ENCODE peak calls at places on chromosomes 13 and 19, in four cellular contexts. R, L, G and M are unnamed samples.

GRCh38 chr19:6227156-6227940 is 52.4 kb downstream of the MLLT1 start:
- DNase-seq in G (no peak), R (no peak), L (no peak), M (no peak)

GRCh38 chr13:111926501-111927180 is 140.3 kb upstream of the SOX1 start:
- DNase-seq in G (no peak), R (no peak), L (no peak), M (no peak)

GRCh38 chr13:71699342-71699741 is 167.7 kb downstream of the DACH1 start:
- DNase-seq in R (no peak), G (no peak), L (no peak), M (no peak)

GRCh38 chr13:50153401-50153800 is 138.2 kb downstream of the KCNRG start:
- DNase-seq in G (no peak), R (no peak), L (no peak), M (no peak)

GRCh38 chr19:47469719-47470118 is 2.0 kb downstream of the SLC8A2 start:
- DNase-seq in G (no peak), R (no peak), L (no peak), M (no peak)

GRCh38 chr19:46599716-46600392 is 1.3 kb upstream of the CALM3 start:
- DNase-seq in R (no peak), G (no peak), L (no peak), M (no peak)

GRCh38 chr19:15945301-15945700 is 3.5 kb upstream of the OR10H4 start:
- DNase-seq in L (no peak), R (no peak), G (no peak), M (no peak)

GRCh38 chr19:8673281-8673891 is 25.2 kb downstream of the ACTL9 start:
- DNase-seq in G (no peak), L (no peak), R (no peak), M (no peak)

GRCh38 chr13:91078093-91078679 is 269.3 kb upstream of the MIR17HG start:
- DNase-seq in L (no peak), R (no peak), G (peak), M (no peak)

GRCh38 chr13:112873851-112874750 is 94.9 kb upstream of the MCF2L start:
- DNase-seq in G (peak), L (peak), R (no peak), M (peak)

GRCh38 chr13:114071991-114072390 is 60.4 kb downstream of the RASA3 start:
- DNase-seq in R (no peak), L (no peak), G (no peak), M (no peak)

GRCh38 chr19:38059897-38060296 is 152.9 kb downstream of the SIPA1L3 start:
- DNase-seq in G (peak), L (no peak), R (no peak), M (no peak)

GRCh38 chr19:28633223-28634030 is 579.5 kb downstream of the UQCRFS1 start:
- DNase-seq in R (no peak), L (no peak), G (peak), M (no peak)

GRCh38 chr19:49666120-49666444 is 349 bp downstream of the BCL2L12 start:
- DNase-seq in L (no peak), R (no peak), G (no peak), M (no peak)

GRCh38 chr19:16233081-16233776 is 35.5 kb downstream of the AP1M1 start:
- DNase-seq in R (no peak), G (no peak), L (no peak), M (no peak)

GRCh38 chr13:99272481-99272880 is 14.3 kb upstream of the GPR18 start:
- DNase-seq in L (no peak), G (no peak), R (no peak), M (no peak)

GRCh38 chr19:29285187-29285687 is 72.3 kb upstream of the UQCRFS1 start:
- DNase-seq in L (no peak), R (no peak), G (no peak), M (no peak)

GRCh38 chr13:77831870-77832269 is 86.8 kb downstream of the EDNRB start:
- DNase-seq in R (no peak), L (no peak), G (no peak), M (no peak)

GRCh38 chr13:43116242-43116641 is 92.9 kb downstream of the DNAJC15 start:
- DNase-seq in L (no peak), R (no peak), G (no peak), M (no peak)

GRCh38 chr19:1136201-1136600 is 32.4 kb downstream of the GPX4 start:
- DNase-seq in L (peak), G (no peak), R (no peak), M (no peak)

GRCh38 chr19:17365361-17365760 is 11.8 kb downstream of the PLVAP start:
- DNase-seq in G (no peak), R (no peak), L (no peak), M (no peak)

GRCh38 chr13:114068723-114069322 is 63.6 kb downstream of the RASA3 start:
- DNase-seq in G (peak), L (no peak), R (no peak), M (no peak)

GRCh38 chr19:18419699-18420460 is 682 bp downstream of the SSBP4 start:
- DNase-seq in G (no peak), R (no peak), L (no peak), M (no peak)